ENCODE peak calls at places on chromosomes 7 and 10, in four cellular contexts. One of them, this sample, is unnamed.

GRCh38 chr7:25845341-25845923 is 306.6 kb upstream of the NFE2L3 start:
- DNase-seq in fibroblast of pulmonary artery: no peak
- DNase-seq in AG10803: no peak
- DNase-seq in ovary: no peak
- DNase-seq in this sample: no peak

GRCh38 chr7:227940-228339 is 35.6 kb downstream of the FAM20C start:
- DNase-seq in ovary: no peak
- DNase-seq in AG10803: no peak
- DNase-seq in fibroblast of pulmonary artery: no peak
- DNase-seq in this sample: no peak

GRCh38 chr10:6011558-6011957 is 34.2 kb upstream of the IL15RA start:
- DNase-seq in fibroblast of pulmonary artery: no peak
- DNase-seq in AG10803: no peak
- DNase-seq in ovary: no peak
- DNase-seq in this sample: no peak

GRCh38 chr10:529831-530230 is 159.6 kb downstream of the DIP2C start:
- DNase-seq in fibroblast of pulmonary artery: no peak
- DNase-seq in ovary: no peak
- DNase-seq in AG10803: no peak
- DNase-seq in this sample: no peak

GRCh38 chr7:142870147-142870559 is 15.3 kb downstream of the EPHB6 start:
- DNase-seq in ovary: no peak
- DNase-seq in fibroblast of pulmonary artery: no peak
- DNase-seq in AG10803: no peak
- DNase-seq in this sample: no peak

GRCh38 chr10:14583252-14583651 is 191.4 kb downstream of the FAM107B start:
- DNase-seq in fibroblast of pulmonary artery: no peak
- DNase-seq in ovary: no peak
- DNase-seq in AG10803: no peak
- DNase-seq in this sample: no peak

GRCh38 chr7:117707080-117707479 is 166.2 kb downstream of the CTTNBP2 start:
- DNase-seq in ovary: no peak
- DNase-seq in fibroblast of pulmonary artery: no peak
- DNase-seq in AG10803: no peak
- DNase-seq in this sample: no peak

GRCh38 chr7:507623-508305 is 11.9 kb downstream of the PDGFA start:
- DNase-seq in AG10803: no peak
- DNase-seq in ovary: no peak
- DNase-seq in fibroblast of pulmonary artery: no peak
- DNase-seq in this sample: no peak

GRCh38 chr7:157881062-157881771 is 544.4 kb downstream of the DNAJB6 start:
- DNase-seq in fibroblast of pulmonary artery: no peak
- DNase-seq in ovary: no peak
- DNase-seq in AG10803: no peak
- DNase-seq in this sample: no peak

GRCh38 chr10:31528834-31529233 is 209.8 kb downstream of the ZEB1 start:
- DNase-seq in AG10803: peak; percentile 5
- DNase-seq in fibroblast of pulmonary artery: no peak
- DNase-seq in ovary: no peak
- DNase-seq in this sample: no peak

GRCh38 chr10:80408198-80409085 is at the start of gene PRXL2A:
- DNase-seq in AG10803: no peak
- DNase-seq in fibroblast of pulmonary artery: peak; percentile 38
- DNase-seq in ovary: peak; percentile 90
- DNase-seq in this sample: peak; percentile 12

GRCh38 chr10:89213191-89213808 is 6.2 kb upstream of the CH25H start:
- DNase-seq in AG10803: peak; percentile 66
- DNase-seq in fibroblast of pulmonary artery: peak; percentile 74
- DNase-seq in ovary: no peak
- DNase-seq in this sample: peak; percentile 66

GRCh38 chr7:39950473-39951155 is 558 bp downstream of the CDK13 start:
- DNase-seq in ovary: no peak
- DNase-seq in fibroblast of pulmonary artery: peak; percentile 43
- DNase-seq in AG10803: peak; percentile 49
- DNase-seq in this sample: no peak

GRCh38 chr10:70537398-70538194 is 59.0 kb downstream of the PALD1 start:
- DNase-seq in fibroblast of pulmonary artery: no peak
- DNase-seq in AG10803: no peak
- DNase-seq in ovary: no peak
- DNase-seq in this sample: no peak

GRCh38 chr10:110501142-110501937 is 3.6 kb downstream of the DUSP5 start:
- DNase-seq in AG10803: peak; percentile 90
- DNase-seq in fibroblast of pulmonary artery: peak; percentile 94
- DNase-seq in ovary: peak; percentile 83
- DNase-seq in this sample: peak; percentile 97

GRCh38 chr10:93115661-93116383 is 42.1 kb downstream of the CYP26A1 start:
- DNase-seq in AG10803: peak; percentile 38
- DNase-seq in ovary: peak; percentile 46
- DNase-seq in fibroblast of pulmonary artery: peak; percentile 64
- DNase-seq in this sample: peak; percentile 60

GRCh38 chr10:120011359-120012132 is 119.0 kb downstream of the SEC23IP start:
- DNase-seq in ovary: no peak
- DNase-seq in AG10803: no peak
- DNase-seq in fibroblast of pulmonary artery: no peak
- DNase-seq in this sample: no peak

GRCh38 chr7:128103498-128104108 is 72.4 kb upstream of the LRRC4 start:
- DNase-seq in fibroblast of pulmonary artery: peak; percentile 29
- DNase-seq in AG10803: peak; percentile 15
- DNase-seq in ovary: peak; percentile 87
- DNase-seq in this sample: peak; percentile 68

GRCh38 chr7:93719546-93719945 is 145.0 kb upstream of the CALCR start:
- DNase-seq in ovary: no peak
- DNase-seq in AG10803: peak; percentile 25
- DNase-seq in fibroblast of pulmonary artery: peak; percentile 47
- DNase-seq in this sample: peak; percentile 55

GRCh38 chr10:3000063-3000462 is 67.3 kb upstream of the PFKP start:
- DNase-seq in fibroblast of pulmonary artery: no peak
- DNase-seq in AG10803: no peak
- DNase-seq in ovary: no peak
- DNase-seq in this sample: no peak

GRCh38 chr7:156640949-156641485 is 443 bp downstream of the RNF32 start:
- DNase-seq in ovary: no peak
- DNase-seq in AG10803: peak; percentile 29
- DNase-seq in fibroblast of pulmonary artery: peak; percentile 28
- DNase-seq in this sample: peak; percentile 45

GRCh38 chr7:149414745-149415390 is 46.0 kb downstream of the ZNF777 start:
- DNase-seq in ovary: peak; percentile 81
- DNase-seq in fibroblast of pulmonary artery: peak; percentile 72
- DNase-seq in AG10803: peak; percentile 65
- DNase-seq in this sample: peak; percentile 92

GRCh38 chr7:116528008-116528789 is 3.4 kb downstream of the CAV1 start:
- DNase-seq in ovary: peak; percentile 52
- DNase-seq in AG10803: peak; percentile 96
- DNase-seq in fibroblast of pulmonary artery: peak; percentile 96
- DNase-seq in this sample: peak; percentile 99

GRCh38 chr10:17647316-17647715 is 3.4 kb downstream of the STAM start:
- DNase-seq in AG10803: no peak
- DNase-seq in fibroblast of pulmonary artery: no peak
- DNase-seq in ovary: no peak
- DNase-seq in this sample: no peak

GRCh38 chr10:56095506-56096225 is 265.4 kb downstream of the ZWINT start:
- DNase-seq in AG10803: no peak
- DNase-seq in fibroblast of pulmonary artery: no peak
- DNase-seq in ovary: no peak
- DNase-seq in this sample: no peak

GRCh38 chr7:149714910-149715471 is 58.4 kb downstream of the ZNF467 start:
- DNase-seq in AG10803: peak; percentile 11
- DNase-seq in fibroblast of pulmonary artery: no peak
- DNase-seq in ovary: no peak
- DNase-seq in this sample: no peak

DNA sequence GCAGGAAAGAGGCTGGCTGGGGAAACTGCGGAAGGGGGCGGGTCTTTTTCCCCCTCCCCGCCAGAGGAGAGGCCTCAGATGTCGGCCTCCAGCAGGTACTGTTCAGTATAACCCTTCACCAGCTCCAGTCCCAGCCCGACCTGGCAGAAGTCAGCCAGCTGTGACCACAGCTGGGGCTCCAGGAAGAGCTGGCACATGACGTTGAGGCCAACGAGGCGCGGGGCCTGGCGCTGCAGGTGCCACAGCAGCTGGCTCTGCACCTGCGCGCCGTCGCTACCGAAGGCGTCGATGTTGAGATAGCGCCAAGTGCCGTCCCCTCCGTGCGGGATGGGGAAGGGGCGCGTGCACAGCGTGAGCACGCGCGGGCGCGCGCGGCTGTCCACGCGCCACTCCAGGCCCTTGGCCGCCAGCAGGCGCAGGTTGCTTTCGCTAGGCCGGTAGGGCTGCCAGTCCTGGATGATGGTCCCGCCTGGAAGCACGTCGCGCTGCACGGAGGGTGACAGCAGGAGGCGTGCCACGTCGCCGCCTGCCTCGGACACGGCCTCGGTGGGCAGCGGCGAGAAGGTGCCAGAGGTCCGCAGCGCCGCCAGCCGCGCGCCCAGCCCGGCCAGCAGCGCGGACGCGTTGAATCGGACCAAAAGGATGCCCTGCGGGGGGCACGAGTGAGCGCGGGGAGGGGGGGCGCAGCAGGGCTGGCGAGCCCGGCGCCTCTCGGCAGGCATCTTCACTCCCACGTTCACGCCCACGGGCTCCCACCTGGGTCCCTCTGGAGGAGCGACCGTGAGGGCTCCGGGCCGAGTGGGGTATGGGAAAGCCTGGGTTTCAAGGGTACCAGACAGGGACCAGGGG is 6.9 kb upstream of the VGF start:
- DNase-seq in ovary: no peak
- DNase-seq in fibroblast of pulmonary artery: no peak
- DNase-seq in AG10803: no peak
- DNase-seq in this sample: no peak
- TF ChIP-seq CTCF in ovary: no peak
- TF ChIP-seq CTCF in fibroblast of pulmonary artery: no peak
- TF ChIP-seq CTCF in AG10803: no peak
- TF ChIP-seq CTCF in this sample: no peak

DNA sequence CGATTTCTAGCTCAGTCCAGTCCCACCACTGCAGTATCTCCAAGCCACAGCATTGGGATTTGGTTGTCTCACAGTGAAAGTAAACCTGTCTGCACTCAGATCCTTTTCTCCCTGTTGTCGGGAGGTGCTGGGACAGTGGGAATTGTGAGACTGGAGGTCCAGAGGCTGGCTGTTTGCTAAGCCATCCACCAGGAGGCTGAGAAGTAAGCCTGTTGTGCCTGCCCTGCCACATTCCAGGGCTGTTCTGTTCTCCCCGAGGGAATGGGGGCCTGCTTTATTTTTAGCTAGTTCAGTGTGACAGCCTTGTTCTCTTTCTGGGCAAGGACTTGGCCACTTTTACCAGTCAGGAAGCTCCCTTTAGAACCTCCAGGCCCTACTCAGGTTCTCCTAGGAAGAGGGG is 54.9 kb downstream of the HK1 start:
- DNase-seq in fibroblast of pulmonary artery: peak; percentile 56
- DNase-seq in ovary: no peak
- DNase-seq in AG10803: peak; percentile 63
- DNase-seq in this sample: no peak
- H3K4me3 ChIP-seq in fibroblast of pulmonary artery: no peak overlapping the region
- H3K4me3 ChIP-seq in ovary: no peak overlapping the region
- H3K4me3 ChIP-seq in AG10803: no peak overlapping the region
- H3K4me3 ChIP-seq in this sample: no peak overlapping the region

GRCh38 chr7:36790280-36790679 is 66.0 kb upstream of the AOAH start:
- DNase-seq in ovary: no peak
- DNase-seq in fibroblast of pulmonary artery: no peak
- DNase-seq in AG10803: no peak
- DNase-seq in this sample: no peak

GRCh38 chr7:36781011-36781738 is 56.9 kb upstream of the AOAH start:
- DNase-seq in ovary: no peak
- DNase-seq in fibroblast of pulmonary artery: no peak
- DNase-seq in AG10803: no peak
- DNase-seq in this sample: no peak

GRCh38 chr7:36788814-36789470 is 64.6 kb upstream of the AOAH start:
- DNase-seq in fibroblast of pulmonary artery: no peak
- DNase-seq in AG10803: no peak
- DNase-seq in ovary: no peak
- DNase-seq in this sample: no peak

GRCh38 chr7:36787933-36788378 is 63.7 kb upstream of the AOAH start:
- DNase-seq in AG10803: no peak
- DNase-seq in fibroblast of pulmonary artery: no peak
- DNase-seq in ovary: no peak
- DNase-seq in this sample: no peak

DNA sequence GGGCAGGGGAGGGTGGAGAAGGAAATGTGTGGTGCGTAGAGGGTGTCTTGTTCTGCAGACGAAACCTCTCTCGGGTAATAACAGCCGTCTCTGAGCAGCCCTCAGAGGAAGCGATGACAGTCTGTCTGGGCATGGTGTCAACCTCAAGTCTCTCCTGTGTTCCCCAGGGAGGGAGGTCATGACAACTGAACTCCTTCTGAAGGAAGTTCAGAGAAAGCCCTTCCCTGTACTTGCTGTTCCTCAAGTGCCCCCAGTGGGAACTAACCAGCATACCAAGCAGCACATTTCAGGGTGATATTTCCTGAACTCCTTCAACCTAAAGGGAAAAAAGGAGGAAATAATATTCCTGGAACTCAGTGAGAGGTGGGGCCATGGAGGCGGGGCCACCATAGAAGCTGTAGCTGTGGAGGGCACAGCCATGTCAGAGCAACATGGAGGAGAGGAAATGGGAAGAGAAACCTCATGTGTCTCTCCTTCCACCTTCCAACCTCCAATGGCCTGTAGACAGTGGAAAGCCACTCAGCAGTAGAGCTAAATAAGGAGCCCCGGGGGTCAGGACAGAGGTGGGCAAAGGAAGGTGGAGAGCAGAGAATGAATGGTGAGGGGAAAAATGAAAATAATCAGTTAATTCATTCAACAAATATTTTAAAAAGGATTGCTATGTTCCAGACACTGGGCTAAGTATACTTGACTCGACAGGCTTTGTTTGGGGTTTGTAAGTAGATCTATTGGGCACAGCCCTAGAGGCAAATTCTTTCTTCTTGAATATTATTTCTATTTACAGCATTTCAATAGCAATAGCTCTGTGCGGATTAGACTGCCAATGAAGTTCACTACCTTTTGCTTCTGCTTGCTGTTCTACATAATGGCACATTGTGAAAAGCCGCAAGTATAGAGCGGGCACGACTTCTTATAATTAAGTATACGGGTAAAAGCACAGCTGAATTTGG is 61.0 kb upstream of the AOAH start:
- DNase-seq in fibroblast of pulmonary artery: peak; percentile 28
- DNase-seq in AG10803: no peak
- DNase-seq in ovary: no peak
- DNase-seq in this sample: no peak
- TF ChIP-seq CTCF in fibroblast of pulmonary artery: no peak
- TF ChIP-seq CTCF in AG10803: no peak
- TF ChIP-seq CTCF in ovary: no peak
- TF ChIP-seq CTCF in this sample: no peak

GRCh38 chr7:66301249-66301648 is 96.1 kb downstream of the TPST1 start:
- DNase-seq in fibroblast of pulmonary artery: peak; percentile 66
- DNase-seq in ovary: no peak
- DNase-seq in AG10803: no peak
- DNase-seq in this sample: no peak

GRCh38 chr7:66304536-66304935 is 99.4 kb downstream of the TPST1 start:
- DNase-seq in ovary: no peak
- DNase-seq in fibroblast of pulmonary artery: peak; percentile 80
- DNase-seq in AG10803: no peak
- DNase-seq in this sample: peak; percentile 37

GRCh38 chr7:66301737-66302136 is 96.6 kb downstream of the TPST1 start:
- DNase-seq in ovary: no peak
- DNase-seq in AG10803: peak; percentile 57
- DNase-seq in fibroblast of pulmonary artery: peak; percentile 42
- DNase-seq in this sample: peak; percentile 36

GRCh38 chr7:66306243-66306642 is 101.1 kb downstream of the TPST1 start:
- DNase-seq in AG10803: no peak
- DNase-seq in fibroblast of pulmonary artery: no peak
- DNase-seq in ovary: no peak
- DNase-seq in this sample: no peak

GRCh38 chr7:66303454-66304160 is 98.5 kb downstream of the TPST1 start:
- DNase-seq in fibroblast of pulmonary artery: no peak
- DNase-seq in AG10803: no peak
- DNase-seq in ovary: no peak
- DNase-seq in this sample: no peak
- H3K4me3 ChIP-seq in fibroblast of pulmonary artery: no peak overlapping the region
- H3K4me3 ChIP-seq in AG10803: no peak overlapping the region
- H3K4me3 ChIP-seq in ovary: no peak overlapping the region
- H3K4me3 ChIP-seq in this sample: no peak overlapping the region